ENCODE peak calls at places on chromosomes 3 and 15, in six cellular contexts. P is PC-3; E is tibial nerve; J is brain microvascular endothelial cell; T is GM12865; A is CD8-positive, alpha-beta T cell. L is an unnamed sample.

GRCh38 chr3:126456211-126456610 is 19.5 kb downstream of the ZXDC start:
- DNase-seq in A (no peak), E (no peak), P (no peak), T (no peak), J (no peak), L (no peak)

GRCh38 chr15:57703387-57703786 is 3.1 kb upstream of the POLR2M start:
- DNase-seq in E (no peak), T (no peak), P (peak), J (no peak), A (no peak), L (no peak)

GRCh38 chr3:32336123-32336518 is 55.5 kb upstream of the CMTM7 start:
- DNase-seq in T (no peak), A (no peak), E (no peak), P (no peak), J (no peak), L (no peak)

GRCh38 chr15:46703871-46704637 is 1013.3 kb upstream of the SEMA6D start:
- DNase-seq in E (no peak), J (no peak), T (peak), P (no peak), A (no peak), L (no peak)

GRCh38 chr15:52790166-52790708 is at the start of gene ONECUT1:
- DNase-seq in E (no peak), T (peak), J (no peak), A (peak), P (peak), L (no peak)

GRCh38 chr15:38130739-38131498 is 121.7 kb upstream of the SPRED1 start:
- DNase-seq in T (peak), P (peak), E (peak), A (no peak), J (peak), L (no peak)

GRCh38 chr15:40257656-40258450 is 19.0 kb downstream of the PAK6 start:
- DNase-seq in E (no peak), A (no peak), T (no peak), J (no peak), P (no peak), L (no peak)

GRCh38 chr3:45756055-45756454 is 40.3 kb downstream of the SLC6A20 start:
- DNase-seq in A (no peak), T (no peak), P (no peak), E (no peak), J (no peak), L (no peak)

DNA sequence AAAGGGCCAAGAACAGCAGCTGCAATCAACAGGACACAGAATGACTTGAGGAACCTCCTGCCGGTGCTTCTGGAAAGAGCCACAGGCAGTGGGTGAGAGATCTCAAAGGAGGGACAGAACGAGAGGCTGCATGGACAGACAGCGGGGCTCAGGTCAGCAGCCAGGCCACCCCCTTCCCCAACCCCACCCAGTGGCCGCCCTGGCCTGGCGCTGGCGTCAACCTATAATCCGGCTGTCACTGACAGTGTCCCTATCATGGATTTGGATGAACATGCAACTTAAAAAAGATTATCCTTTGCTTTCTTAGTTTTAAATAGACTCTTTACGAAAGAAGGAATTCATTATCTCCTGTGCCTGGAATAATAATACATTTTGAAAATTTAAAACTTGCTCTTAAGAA is 54.1 kb downstream of the TRPM1 start:
- DNase-seq in A (no peak), T (no peak), E (no peak), P (no peak), J (no peak), L (no peak)
- H3K4me3 ChIP-seq in A (no peak), T (no peak), E (no peak), P (no peak), J (no peak), L (no peak)

GRCh38 chr3:160001154-160001760 is 12.6 kb downstream of the IL12A start:
- DNase-seq in E (no peak), P (no peak), J (no peak), T (no peak), A (no peak), L (no peak)
- H3K4me3 ChIP-seq in E (no peak), P (no peak), J (no peak), T (no peak), A (no peak), L (no peak)

GRCh38 chr3:63494646-63495045 is 157.8 kb upstream of the SNTN start:
- DNase-seq in E (no peak), P (no peak), A (no peak), J (no peak), T (no peak), L (no peak)
- H3K4me3 ChIP-seq in E (no peak), P (no peak), A (no peak), J (no peak), T (no peak), L (no peak)

DNA sequence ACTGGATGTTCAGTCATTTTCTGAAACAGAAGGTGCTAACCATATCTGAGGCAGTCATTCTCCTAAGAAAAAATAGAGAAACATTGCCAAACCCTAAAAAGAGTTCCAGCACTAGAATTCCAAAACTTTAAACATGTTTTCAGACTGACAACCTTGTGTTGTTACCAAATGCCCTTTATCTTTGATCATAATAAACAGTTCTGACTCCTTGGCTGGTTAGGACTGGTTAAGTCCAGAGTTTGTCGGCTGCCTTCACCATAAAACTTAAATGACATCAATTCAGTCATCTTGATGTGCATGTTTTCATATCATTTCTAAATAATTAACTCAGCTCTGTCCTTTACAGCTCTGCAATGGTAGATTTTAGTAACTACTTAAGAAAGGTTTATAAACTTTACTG is 68.0 kb downstream of the COL8A1 start:
- DNase-seq in T (no peak), E (no peak), A (no peak), J (no peak), P (no peak), L (no peak)
- H3K4me3 ChIP-seq in T (no peak), E (no peak), A (no peak), J (no peak), P (no peak), L (no peak)

GRCh38 chr3:33918357-33918756 is 119.9 kb downstream of the PDCD6IP start:
- DNase-seq in A (no peak), P (no peak), E (no peak), T (no peak), J (peak), L (no peak)
- H3K4me3 ChIP-seq in A (no peak), P (no peak), E (no peak), T (no peak), J (no peak), L (no peak)

DNA sequence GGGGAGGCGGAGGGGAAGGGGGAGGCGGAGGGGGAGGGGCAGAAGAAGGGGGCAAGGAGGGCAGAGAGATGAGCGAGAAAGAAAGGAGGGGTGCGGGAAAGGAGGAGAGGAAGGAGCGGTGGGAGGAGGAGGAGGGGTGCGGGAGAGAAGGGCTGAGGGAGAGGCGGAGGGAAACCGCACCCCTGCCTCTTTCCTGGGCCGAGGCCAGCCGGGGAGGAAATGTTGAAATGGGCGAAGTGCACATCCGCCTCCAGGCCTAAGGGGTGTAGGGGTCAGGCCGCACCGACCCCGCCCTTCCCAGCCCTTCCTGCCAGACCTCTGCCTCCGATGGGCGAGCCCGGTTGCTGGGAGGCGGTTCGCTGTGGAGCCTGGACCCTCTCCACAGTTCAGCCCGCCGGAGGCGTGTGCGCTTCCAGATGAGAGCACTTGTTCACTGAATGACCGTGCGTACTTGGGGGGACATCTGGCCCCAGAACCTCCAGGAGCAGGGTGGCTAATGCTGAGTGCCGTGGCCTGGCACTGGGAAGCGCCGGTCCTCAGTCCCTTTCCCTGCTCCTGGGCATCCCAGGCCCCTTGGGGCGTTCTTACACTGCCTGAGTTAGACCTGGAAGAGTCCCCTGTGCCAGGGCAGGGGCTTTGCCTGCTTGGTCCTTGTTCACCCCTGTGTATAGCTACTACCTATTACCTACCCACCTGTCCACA is 110.3 kb upstream of the KLF13 start:
- DNase-seq in J (no peak), E (peak), A (peak), P (peak), T (peak), L (no peak)
- H3K4me3 ChIP-seq in J (peak), E (peak), A (no peak), P (peak), T (peak), L (peak)

GRCh38 chr15:65787260-65787659 is 4.8 kb downstream of the DENND4A start:
- DNase-seq in P (no peak), E (no peak), J (no peak), A (no peak), T (no peak), L (no peak)

GRCh38 chr15:65791335-65792129 is 561 bp downstream of the DENND4A start:
- DNase-seq in J (peak), T (peak), A (peak), E (peak), P (peak), L (peak)

GRCh38 chr15:65790692-65791334 is 1.3 kb downstream of the DENND4A start:
- DNase-seq in A (no peak), T (peak), P (peak), J (peak), E (no peak), L (no peak)

GRCh38 chr15:65789759-65790158 is 2.3 kb downstream of the DENND4A start:
- DNase-seq in P (no peak), J (no peak), A (no peak), T (no peak), E (no peak), L (no peak)

GRCh38 chr15:65789105-65789504 is 3.0 kb downstream of the DENND4A start:
- DNase-seq in A (no peak), E (no peak), J (no peak), P (no peak), T (no peak), L (no peak)
- H3K4me3 ChIP-seq in A (no peak), E (no peak), J (no peak), P (no peak), T (peak), L (no peak)